ENCODE peak calls at places on chromosomes 7 and 10, in six cellular contexts. M, O, L, Z, I and K are unnamed samples.

GRCh38 chr10:29955308-29955935 is 104.0 kb downstream of the JCAD start:
- DNase-seq in M (no peak), L (no peak), I (no peak), Z (no peak), O (no peak), K (no peak)

GRCh38 chr10:120422459-120422858 is 34.6 kb upstream of the PLPP4 start:
- DNase-seq in L (no peak), I (no peak), O (no peak), M (peak), Z (no peak), K (no peak)

GRCh38 chr7:25889765-25890164 is 262.2 kb upstream of the NFE2L3 start:
- DNase-seq in O (no peak), M (no peak), Z (no peak), L (no peak), I (no peak), K (no peak)

GRCh38 chr10:101022967-101023705 is 7.8 kb downstream of the PDZD7 start:
- DNase-seq in M (no peak), O (no peak), L (no peak), I (no peak), Z (no peak), K (no peak)

GRCh38 chr7:5743803-5744202 is 37.7 kb downstream of the RNF216 start:
- DNase-seq in M (no peak), I (no peak), O (no peak), Z (no peak), L (no peak), K (no peak)

GRCh38 chr7:67364441-67365017 is 367.9 kb downstream of the TYW1 start:
- DNase-seq in I (no peak), O (no peak), L (no peak), M (no peak), Z (no peak), K (no peak)

GRCh38 chr10:131973160-131973951 is 8.4 kb downstream of the BNIP3 start:
- DNase-seq in I (no peak), Z (no peak), L (no peak), M (no peak), O (no peak), K (no peak)

GRCh38 chr7:156639426-156640256 is 933 bp upstream of the RNF32 start:
- DNase-seq in Z (no peak), M (no peak), O (no peak), L (no peak), I (no peak), K (no peak)

GRCh38 chr10:9331583-9332008 is 1277.1 kb downstream of the GATA3 start:
- DNase-seq in L (no peak), O (peak), I (no peak), M (no peak), Z (peak), K (peak)

GRCh38 chr7:92421676-92422435 is 25.4 kb upstream of the GATAD1 start:
- DNase-seq in M (no peak), O (no peak), L (no peak), Z (no peak), I (no peak), K (no peak)

GRCh38 chr7:5689118-5689517 is 92.3 kb downstream of the RNF216 start:
- DNase-seq in L (no peak), I (no peak), M (no peak), O (no peak), Z (no peak), K (no peak)

GRCh38 chr7:148058092-148058491 is 532.5 kb upstream of the C7orf33 start:
- DNase-seq in L (no peak), Z (no peak), M (no peak), I (no peak), O (no peak), K (no peak)

GRCh38 chr10:95391570-95392249 is 100.9 kb upstream of the PDLIM1 start:
- DNase-seq in L (no peak), I (no peak), Z (no peak), M (no peak), O (no peak), K (no peak)

GRCh38 chr10:79248341-79248931 is 98.8 kb upstream of the PPIF start:
- DNase-seq in M (no peak), O (no peak), Z (peak), L (peak), I (no peak), K (no peak)

GRCh38 chr7:6559896-6560295 is 8.6 kb upstream of the GRID2IP start:
- DNase-seq in Z (no peak), O (no peak), L (no peak), M (no peak), I (no peak), K (no peak)

GRCh38 chr7:122550545-122550944 is 148.4 kb downstream of the RNF133 start:
- DNase-seq in L (no peak), I (no peak), O (no peak), M (no peak), Z (no peak), K (no peak)

GRCh38 chr7:148191391-148192076 is 399.0 kb upstream of the C7orf33 start:
- DNase-seq in O (no peak), L (no peak), Z (no peak), I (no peak), M (no peak), K (no peak)

GRCh38 chr7:155257482-155258232 is 40.0 kb upstream of the INSIG1 start:
- DNase-seq in M (peak), O (no peak), Z (no peak), L (peak), I (peak), K (no peak)

GRCh38 chr10:47423476-47423875 is 39.4 kb upstream of the ZNF488 start:
- DNase-seq in O (no peak), L (no peak), Z (no peak), I (no peak), M (no peak), K (no peak)

GRCh38 chr10:23530079-23530478 is 91.2 kb downstream of the OTUD1 start:
- DNase-seq in Z (no peak), M (no peak), I (no peak), O (no peak), L (no peak), K (no peak)

GRCh38 chr10:89233033-89233432 is 18.5 kb downstream of the LIPA start:
- DNase-seq in M (no peak), Z (no peak), L (no peak), I (no peak), O (no peak), K (no peak)

GRCh38 chr7:101507791-101508252 is 121.3 kb downstream of the MYL10 start:
- DNase-seq in I (no peak), Z (no peak), L (no peak), M (no peak), O (no peak), K (peak)

GRCh38 chr10:49465717-49466116 is 69.8 kb upstream of the DRGX start:
- DNase-seq in L (no peak), M (no peak), I (no peak), Z (no peak), O (no peak), K (no peak)

GRCh38 chr7:96135241-96135640 is 186.7 kb downstream of the SLC25A13 start:
- DNase-seq in Z (no peak), M (no peak), L (no peak), I (no peak), O (no peak), K (no peak)

GRCh38 chr7:74606909-74607255 is 50.6 kb upstream of the GTF2I start:
- DNase-seq in L (no peak), O (no peak), I (no peak), Z (no peak), M (no peak), K (no peak)

GRCh38 chr7:44974549-44974948 is 4.3 kb downstream of the MYO1G start:
- DNase-seq in M (no peak), L (no peak), Z (no peak), I (no peak), O (no peak), K (no peak)

GRCh38 chr7:64879097-64879730 is 23.9 kb upstream of the ZNF273 start:
- DNase-seq in Z (no peak), O (peak), I (peak), L (no peak), M (no peak), K (no peak)

GRCh38 chr7:52959336-52959735 is 76.1 kb upstream of the POM121L12 start:
- DNase-seq in I (no peak), L (no peak), Z (no peak), M (no peak), O (no peak), K (no peak)

GRCh38 chr10:124084693-124085092 is 8.7 kb downstream of the CHST15 start:
- DNase-seq in Z (no peak), L (no peak), M (no peak), O (no peak), I (no peak), K (no peak)

GRCh38 chr7:139284252-139284896 is 53.3 kb downstream of the UBN2 start:
- DNase-seq in Z (no peak), L (no peak), O (no peak), I (no peak), M (no peak), K (no peak)
- TF ChIP-seq CTCF in Z (no peak), L (no peak), O (no peak), I (no peak), M (no peak), K (no peak)

GRCh38 chr7:35971133-35971995 is 170.5 kb downstream of the SEPTIN7 start:
- DNase-seq in L (no peak), Z (no peak), M (no peak), O (peak), I (no peak), K (peak)
- TF ChIP-seq CTCF in L (no peak), Z (no peak), M (no peak), O (peak), I (no peak), K (peak)

GRCh38 chr7:42385912-42386311 is 148.9 kb upstream of the GLI3 start:
- DNase-seq in Z (no peak), O (no peak), M (no peak), I (no peak), L (no peak), K (no peak)
- TF ChIP-seq CTCF in Z (peak), O (no peak), M (no peak), I (no peak), L (no peak), K (no peak)

GRCh38 chr10:58439632-58440364 is 54.6 kb downstream of the TFAM start:
- DNase-seq in O (no peak), I (no peak), Z (no peak), L (no peak), M (no peak), K (no peak)
- TF ChIP-seq CTCF in O (no peak), I (no peak), Z (no peak), L (no peak), M (no peak), K (no peak)

GRCh38 chr10:104139221-104139620 is 17.2 kb downstream of the SFR1 start:
- DNase-seq in Z (no peak), O (no peak), L (no peak), M (no peak), I (no peak), K (no peak)
- TF ChIP-seq CTCF in Z (peak), O (peak), L (no peak), M (peak), I (no peak), K (peak)